ENCODE peak calls at places on chromosomes 1 and 21, in six cellular contexts. One of them, this sample, is unnamed.

GRCh38 chr1:154765970-154766369 is 104.1 kb downstream of the KCNN3 start:
- DNase-seq in NCI-H510A: no peak
- DNase-seq in GM10248: no peak
- DNase-seq in HuH-7.5: peak
- DNase-seq in thoracic aorta: no peak
- DNase-seq in Panc1: no peak
- DNase-seq in this sample: peak

GRCh38 chr1:7121622-7121988 is 336.4 kb downstream of the CAMTA1 start:
- DNase-seq in Panc1: no peak
- DNase-seq in thoracic aorta: peak
- DNase-seq in NCI-H510A: no peak
- DNase-seq in GM10248: no peak
- DNase-seq in HuH-7.5: no peak
- DNase-seq in this sample: no peak

GRCh38 chr1:70143052-70143659 is 62.2 kb downstream of the LRRC40 start:
- DNase-seq in NCI-H510A: no peak
- DNase-seq in HuH-7.5: no peak
- DNase-seq in thoracic aorta: no peak
- DNase-seq in GM10248: no peak
- DNase-seq in Panc1: no peak
- DNase-seq in this sample: no peak

GRCh38 chr21:43824883-43825609 is 35.7 kb downstream of the RRP1 start:
- DNase-seq in GM10248: no peak
- DNase-seq in Panc1: no peak
- DNase-seq in thoracic aorta: no peak
- DNase-seq in NCI-H510A: no peak
- DNase-seq in HuH-7.5: no peak
- DNase-seq in this sample: no peak

GRCh38 chr1:155080250-155081228 is 1.9 kb downstream of the EFNA3 start:
- DNase-seq in thoracic aorta: no peak
- DNase-seq in NCI-H510A: peak
- DNase-seq in HuH-7.5: peak
- DNase-seq in GM10248: no peak
- DNase-seq in Panc1: no peak
- DNase-seq in this sample: peak

GRCh38 chr1:157770442-157771043 is 6.4 kb downstream of the FCRL2 start:
- DNase-seq in thoracic aorta: no peak
- DNase-seq in GM10248: no peak
- DNase-seq in NCI-H510A: no peak
- DNase-seq in HuH-7.5: no peak
- DNase-seq in Panc1: no peak
- DNase-seq in this sample: no peak

GRCh38 chr1:12851779-12852178 is 3.3 kb upstream of the HNRNPCL1 start:
- DNase-seq in Panc1: peak
- DNase-seq in GM10248: no peak
- DNase-seq in thoracic aorta: no peak
- DNase-seq in HuH-7.5: no peak
- DNase-seq in NCI-H510A: no peak
- DNase-seq in this sample: no peak

GRCh38 chr1:202074985-202075773 is 47.5 kb upstream of the GPR37L1 start:
- DNase-seq in HuH-7.5: no peak
- DNase-seq in GM10248: no peak
- DNase-seq in thoracic aorta: no peak
- DNase-seq in NCI-H510A: no peak
- DNase-seq in Panc1: no peak
- DNase-seq in this sample: no peak

GRCh38 chr1:4847731-4848130 is 193.3 kb downstream of the AJAP1 start:
- DNase-seq in Panc1: no peak
- DNase-seq in thoracic aorta: no peak
- DNase-seq in NCI-H510A: no peak
- DNase-seq in HuH-7.5: no peak
- DNase-seq in GM10248: no peak
- DNase-seq in this sample: no peak

GRCh38 chr1:55059302-55060132 is 20.2 kb downstream of the PCSK9 start:
- DNase-seq in GM10248: no peak
- DNase-seq in Panc1: no peak
- DNase-seq in HuH-7.5: no peak
- DNase-seq in NCI-H510A: no peak
- DNase-seq in thoracic aorta: no peak
- DNase-seq in this sample: no peak

GRCh38 chr1:228750915-228751314 is 15.6 kb downstream of the RHOU start:
- DNase-seq in Panc1: no peak
- DNase-seq in NCI-H510A: no peak
- DNase-seq in GM10248: no peak
- DNase-seq in thoracic aorta: no peak
- DNase-seq in HuH-7.5: no peak
- DNase-seq in this sample: no peak

GRCh38 chr1:205570796-205571537 is 60.8 kb downstream of the ELK4 start:
- DNase-seq in Panc1: no peak
- DNase-seq in GM10248: no peak
- DNase-seq in HuH-7.5: no peak
- DNase-seq in NCI-H510A: no peak
- DNase-seq in thoracic aorta: no peak
- DNase-seq in this sample: no peak

GRCh38 chr1:12063141-12064072 is at the start of gene TNFRSF8:
- DNase-seq in NCI-H510A: no peak
- DNase-seq in Panc1: no peak
- DNase-seq in thoracic aorta: no peak
- DNase-seq in GM10248: peak
- DNase-seq in HuH-7.5: no peak
- DNase-seq in this sample: no peak

GRCh38 chr1:15756143-15757015 is 2.2 kb upstream of the FBLIM1 start:
- DNase-seq in Panc1: no peak
- DNase-seq in thoracic aorta: no peak
- DNase-seq in HuH-7.5: peak
- DNase-seq in NCI-H510A: peak
- DNase-seq in GM10248: no peak
- DNase-seq in this sample: no peak

GRCh38 chr1:119294728-119295127 is 73.9 kb upstream of the HAO2 start:
- DNase-seq in GM10248: no peak
- DNase-seq in NCI-H510A: no peak
- DNase-seq in thoracic aorta: no peak
- DNase-seq in Panc1: no peak
- DNase-seq in HuH-7.5: no peak
- DNase-seq in this sample: no peak

GRCh38 chr1:93448292-93448982 is 519 bp downstream of the FNBP1L start:
- DNase-seq in HuH-7.5: peak
- DNase-seq in thoracic aorta: no peak
- DNase-seq in NCI-H510A: peak
- DNase-seq in Panc1: no peak
- DNase-seq in GM10248: peak
- DNase-seq in this sample: peak

GRCh38 chr1:208476825-208477170 is 232.6 kb upstream of the PLXNA2 start:
- DNase-seq in NCI-H510A: peak
- DNase-seq in Panc1: no peak
- DNase-seq in thoracic aorta: no peak
- DNase-seq in HuH-7.5: no peak
- DNase-seq in GM10248: no peak
- DNase-seq in this sample: peak

GRCh38 chr1:160161965-160162705 is 10.7 kb downstream of the ATP1A4 start:
- DNase-seq in GM10248: peak
- DNase-seq in NCI-H510A: no peak
- DNase-seq in thoracic aorta: no peak
- DNase-seq in HuH-7.5: no peak
- DNase-seq in Panc1: no peak
- DNase-seq in this sample: peak

GRCh38 chr1:160139840-160140239 is 11.6 kb upstream of the ATP1A4 start:
- DNase-seq in GM10248: no peak
- DNase-seq in HuH-7.5: no peak
- DNase-seq in NCI-H510A: no peak
- DNase-seq in Panc1: no peak
- DNase-seq in thoracic aorta: no peak
- DNase-seq in this sample: no peak

GRCh38 chr1:212132040-212132439 is 96.5 kb downstream of the DTL start:
- DNase-seq in GM10248: no peak
- DNase-seq in thoracic aorta: no peak
- DNase-seq in Panc1: no peak
- DNase-seq in HuH-7.5: no peak
- DNase-seq in NCI-H510A: no peak
- DNase-seq in this sample: no peak

GRCh38 chr1:74767490-74767889 is 34.5 kb downstream of the TYW3 start:
- DNase-seq in thoracic aorta: no peak
- DNase-seq in Panc1: peak
- DNase-seq in HuH-7.5: no peak
- DNase-seq in NCI-H510A: no peak
- DNase-seq in GM10248: no peak
- DNase-seq in this sample: no peak

GRCh38 chr1:85330206-85330605 is 53.8 kb upstream of the BCL10 start:
- DNase-seq in thoracic aorta: no peak
- DNase-seq in GM10248: no peak
- DNase-seq in NCI-H510A: no peak
- DNase-seq in Panc1: no peak
- DNase-seq in HuH-7.5: no peak
- DNase-seq in this sample: no peak

GRCh38 chr1:184823080-184823479 is 68.4 kb upstream of the EDEM3 start:
- DNase-seq in NCI-H510A: peak
- DNase-seq in thoracic aorta: no peak
- DNase-seq in HuH-7.5: no peak
- DNase-seq in Panc1: no peak
- DNase-seq in GM10248: no peak
- DNase-seq in this sample: no peak

GRCh38 chr1:55506686-55507577 is 291.8 kb upstream of the USP24 start:
- DNase-seq in HuH-7.5: no peak
- DNase-seq in NCI-H510A: no peak
- DNase-seq in Panc1: peak
- DNase-seq in thoracic aorta: no peak
- DNase-seq in GM10248: no peak
- DNase-seq in this sample: no peak

GRCh38 chr1:15455522-15455921 is 1.0 kb upstream of the CELA2A start:
- DNase-seq in thoracic aorta: no peak
- DNase-seq in HuH-7.5: no peak
- DNase-seq in NCI-H510A: no peak
- DNase-seq in GM10248: no peak
- DNase-seq in Panc1: no peak
- DNase-seq in this sample: no peak

GRCh38 chr1:174998569-174999215 is 1.1 kb upstream of the CACYBP start:
- DNase-seq in Panc1: peak
- DNase-seq in thoracic aorta: no peak
- DNase-seq in GM10248: peak
- DNase-seq in HuH-7.5: peak
- DNase-seq in NCI-H510A: peak
- DNase-seq in this sample: no peak

GRCh38 chr1:59107516-59107915 is 189.4 kb upstream of the FGGY start:
- DNase-seq in NCI-H510A: no peak
- DNase-seq in thoracic aorta: peak
- DNase-seq in GM10248: no peak
- DNase-seq in HuH-7.5: peak
- DNase-seq in Panc1: no peak
- DNase-seq in this sample: no peak

GRCh38 chr1:14390816-14391215 is 207.7 kb upstream of the KAZN start:
- DNase-seq in thoracic aorta: no peak
- DNase-seq in Panc1: no peak
- DNase-seq in GM10248: no peak
- DNase-seq in NCI-H510A: no peak
- DNase-seq in HuH-7.5: no peak
- DNase-seq in this sample: no peak

GRCh38 chr1:243991650-243992049 is 59.4 kb upstream of the ZBTB18 start:
- DNase-seq in Panc1: no peak
- DNase-seq in GM10248: no peak
- DNase-seq in thoracic aorta: no peak
- DNase-seq in NCI-H510A: no peak
- DNase-seq in HuH-7.5: no peak
- DNase-seq in this sample: no peak

GRCh38 chr1:113984710-113985109 is 5.4 kb downstream of the OLFML3 start:
- DNase-seq in GM10248: no peak
- DNase-seq in NCI-H510A: peak
- DNase-seq in thoracic aorta: no peak
- DNase-seq in HuH-7.5: no peak
- DNase-seq in Panc1: no peak
- DNase-seq in this sample: no peak

GRCh38 chr1:3482590-3482899 is 28.1 kb downstream of the ARHGEF16 start:
- DNase-seq in NCI-H510A: no peak
- DNase-seq in thoracic aorta: no peak
- DNase-seq in HuH-7.5: no peak
- DNase-seq in GM10248: no peak
- DNase-seq in Panc1: no peak
- DNase-seq in this sample: no peak

GRCh38 chr1:208248254-208248935 is 4.2 kb upstream of the PLXNA2 start:
- DNase-seq in NCI-H510A: no peak
- DNase-seq in thoracic aorta: no peak
- DNase-seq in HuH-7.5: no peak
- DNase-seq in Panc1: no peak
- DNase-seq in GM10248: no peak
- DNase-seq in this sample: no peak

GRCh38 chr1:24955161-24955560 is 25.1 kb upstream of the RUNX3 start:
- DNase-seq in Panc1: no peak
- DNase-seq in GM10248: peak
- DNase-seq in HuH-7.5: no peak
- DNase-seq in NCI-H510A: no peak
- DNase-seq in thoracic aorta: no peak
- DNase-seq in this sample: no peak

GRCh38 chr1:32855861-32856617 is 14.7 kb downstream of the FNDC5 start:
- DNase-seq in thoracic aorta: no peak
- DNase-seq in HuH-7.5: no peak
- DNase-seq in NCI-H510A: no peak
- DNase-seq in Panc1: no peak
- DNase-seq in GM10248: no peak
- DNase-seq in this sample: no peak

This sample was measured in T47D.